ENCODE peak calls at places on chromosomes 16 and 17, in five cellular contexts. V, B, E, R and O are unnamed samples.

GRCh38 chr17:44132275-44132821 is 8.9 kb upstream of the HDAC5 start:
- DNase-seq in V (no peak), B (peak), E (no peak), R (no peak), O (no peak)

GRCh38 chr17:43768382-43768781 is 9.8 kb upstream of the SOST start:
- DNase-seq in V (no peak), B (no peak), E (no peak), R (no peak), O (no peak)

GRCh38 chr16:49700222-49700927 is 155.5 kb downstream of the ZNF423 start:
- DNase-seq in V (no peak), B (no peak), E (no peak), R (no peak), O (no peak)

GRCh38 chr16:85574672-85575475 is 38.2 kb upstream of the GSE1 start:
- DNase-seq in V (no peak), B (no peak), E (no peak), R (no peak), O (no peak)

GRCh38 chr16:84650062-84650991 is 2.0 kb downstream of the KLHL36 start:
- DNase-seq in V (peak), B (peak), E (peak), R (peak), O (no peak)

GRCh38 chr17:55577687-55578086 is 66.4 kb upstream of the SMIM36 start:
- DNase-seq in V (no peak), B (no peak), E (no peak), R (no peak), O (no peak)

GRCh38 chr16:57527027-57527426 is 9.3 kb downstream of the CCDC102A start:
- DNase-seq in V (no peak), B (no peak), E (no peak), R (no peak), O (no peak)

GRCh38 chr16:17318200-17318599 is 152.6 kb downstream of the XYLT1 start:
- DNase-seq in V (peak), B (no peak), E (no peak), R (peak), O (no peak)

GRCh38 chr16:67206129-67206837 is 7.4 kb downstream of the ELMO3 start:
- DNase-seq in V (no peak), B (no peak), E (no peak), R (no peak), O (no peak)

GRCh38 chr17:28256370-28256769 is 62.6 kb upstream of the TMEM97 start:
- DNase-seq in V (no peak), B (no peak), E (no peak), R (no peak), O (no peak)

GRCh38 chr16:70696952-70697600 is 11.2 kb upstream of the MTSS2 start:
- DNase-seq in V (no peak), B (peak), E (no peak), R (no peak), O (no peak)

GRCh38 chr17:40915721-40916256 is 21.7 kb downstream of the KRT23 start:
- DNase-seq in V (peak), B (peak), E (no peak), R (peak), O (no peak)

GRCh38 chr17:64118452-64118979 is 11.4 kb downstream of the ERN1 start:
- DNase-seq in V (peak), B (peak), E (no peak), R (no peak), O (no peak)

GRCh38 chr17:7932483-7932891 is 481 bp downstream of the CNTROB start:
- DNase-seq in V (peak), B (peak), E (no peak), R (peak), O (no peak)

GRCh38 chr16:85284138-85284897 is 172.0 kb upstream of the CIBAR2 start:
- DNase-seq in V (no peak), B (no peak), E (no peak), R (no peak), O (peak)

GRCh38 chr16:797120-797420 is 3.5 kb downstream of the GNG13 start:
- DNase-seq in V (no peak), B (no peak), E (no peak), R (no peak), O (no peak)

GRCh38 chr17:76535788-76536510 is 1.6 kb downstream of the CYGB start:
- DNase-seq in V (no peak), B (no peak), E (no peak), R (no peak), O (no peak)

GRCh38 chr16:58377932-58378331 is 14.3 kb upstream of the GINS3 start:
- DNase-seq in V (no peak), B (no peak), E (no peak), R (peak), O (no peak)

GRCh38 chr16:17076121-17076757 is 394.5 kb downstream of the XYLT1 start:
- DNase-seq in V (no peak), B (no peak), E (no peak), R (no peak), O (no peak)

GRCh38 chr17:68351395-68351794 is 60.1 kb downstream of the ARSG start:
- DNase-seq in V (no peak), B (no peak), E (no peak), R (no peak), O (no peak)

GRCh38 chr17:48100591-48101011 is 677 bp downstream of the CBX1 start:
- DNase-seq in V (peak), B (peak), E (no peak), R (peak), O (no peak)

GRCh38 chr17:58060596-58061191 is 22.5 kb upstream of the DYNLL2 start:
- DNase-seq in V (peak), B (peak), E (no peak), R (peak), O (peak)

GRCh38 chr17:37110816-37111215 is 162.1 kb downstream of the AATF start:
- DNase-seq in V (no peak), B (no peak), E (no peak), R (no peak), O (no peak)

GRCh38 chr17:49967621-49968379 is 1.2 kb upstream of the DLX4 start:
- DNase-seq in V (no peak), B (no peak), E (no peak), R (no peak), O (peak)

GRCh38 chr17:40014375-40014980 is 762 bp upstream of the CSF3 start:
- DNase-seq in V (no peak), B (no peak), E (no peak), R (no peak), O (peak)

GRCh38 chr16:22673463-22673862 is 140.5 kb upstream of the HS3ST2 start:
- DNase-seq in V (no peak), B (no peak), E (no peak), R (no peak), O (no peak)